ENCODE peak calls at places on chromosomes 2 and 18, in four cellular contexts. C, L, A and K are unnamed samples.

GRCh38 chr2:160299540-160299939 is 99.5 kb upstream of the ITGB6 start:
- ATAC-seq in L (no peak), C (no peak), A (no peak), K (no peak)

GRCh38 chr18:27685071-27685470 is 491.9 kb downstream of the CDH2 start:
- ATAC-seq in L (no peak), A (no peak), C (no peak), K (no peak)

GRCh38 chr2:141142025-141142424 is 988.8 kb downstream of the LRP1B start:
- ATAC-seq in A (no peak), L (no peak), C (no peak), K (no peak)

GRCh38 chr18:46755315-46756171 is 1.3 kb downstream of the ST8SIA5 start:
- ATAC-seq in A (no peak), C (no peak), L (no peak), K (no peak)

GRCh38 chr18:24763765-24764548 is 303.5 kb downstream of the HRH4 start:
- ATAC-seq in L (no peak), C (peak), A (no peak), K (no peak)

GRCh38 chr2:88500691-88501090 is 48.2 kb upstream of the FOXI3 start:
- ATAC-seq in C (no peak), A (no peak), L (no peak), K (no peak)

GRCh38 chr2:238974061-238974460 is 126.2 kb downstream of the TWIST2 start:
- ATAC-seq in A (no peak), C (no peak), L (no peak), K (no peak)

GRCh38 chr2:223909048-223909741 is 35.9 kb downstream of the WDFY1 start:
- ATAC-seq in L (no peak), C (no peak), A (no peak), K (no peak)

GRCh38 chr18:6859676-6860422 is 130.3 kb downstream of the ARHGAP28 start:
- ATAC-seq in L (no peak), A (no peak), C (no peak), K (no peak)

GRCh38 chr2:108293850-108294249 is 5.2 kb downstream of the SULT1C2 start:
- ATAC-seq in A (no peak), L (no peak), C (no peak), K (no peak)

GRCh38 chr2:38184964-38185603 is 109.1 kb upstream of the CYP1B1 start:
- ATAC-seq in C (peak), A (no peak), L (no peak), K (peak)

GRCh38 chr2:8212239-8212638 is 469.6 kb upstream of the ID2 start:
- ATAC-seq in L (peak), A (no peak), C (no peak), K (no peak)

GRCh38 chr2:55364189-55365055 is 55.2 kb downstream of the CCDC88A start:
- ATAC-seq in L (no peak), C (peak), A (no peak), K (peak)

GRCh38 chr2:55157474-55157884 is 74.6 kb downstream of the CLHC1 start:
- ATAC-seq in A (peak), C (peak), L (peak), K (no peak)

GRCh38 chr2:118264591-118264990 is 176.3 kb downstream of the INSIG2 start:
- ATAC-seq in C (no peak), A (no peak), L (no peak), K (no peak)

GRCh38 chr2:43348904-43349725 is 122.7 kb upstream of the ZFP36L2 start:
- ATAC-seq in L (no peak), C (peak), A (no peak), K (peak)

GRCh38 chr18:13813271-13813849 is 10.6 kb upstream of the MC5R start:
- ATAC-seq in A (peak), L (peak), C (peak), K (peak)

GRCh38 chr2:24886640-24887324 is 33.3 kb downstream of the ADCY3 start:
- ATAC-seq in A (no peak), C (peak), L (no peak), K (no peak)

GRCh38 chr2:120262150-120262549 is 9.5 kb downstream of the RALB start:
- ATAC-seq in A (peak), C (no peak), L (no peak), K (no peak)

GRCh38 chr2:15795426-15795825 is 144.9 kb upstream of the MYCN start:
- ATAC-seq in L (no peak), C (peak), A (no peak), K (peak)

GRCh38 chr2:166384774-166385173 is 9.0 kb upstream of the SCN9A start:
- ATAC-seq in L (peak), A (no peak), C (no peak), K (no peak)

GRCh38 chr2:12918138-12918840 is 201.6 kb downstream of the TRIB2 start:
- ATAC-seq in A (no peak), C (peak), L (no peak), K (peak)

GRCh38 chr2:223759569-223760430 is 77.6 kb downstream of the AP1S3 start:
- ATAC-seq in A (no peak), C (no peak), L (peak), K (no peak)

GRCh38 chr2:38074775-38075435 is 1.0 kb downstream of the CYP1B1 start:
- ATAC-seq in A (no peak), C (peak), L (no peak), K (no peak)

GRCh38 chr2:129334696-129335095 is 644.8 kb upstream of the RAB6C start:
- ATAC-seq in C (no peak), L (no peak), A (no peak), K (peak)

GRCh38 chr2:61750624-61751023 is 103.2 kb downstream of the FAM161A start:
- ATAC-seq in L (no peak), C (no peak), A (no peak), K (no peak)

DNA sequence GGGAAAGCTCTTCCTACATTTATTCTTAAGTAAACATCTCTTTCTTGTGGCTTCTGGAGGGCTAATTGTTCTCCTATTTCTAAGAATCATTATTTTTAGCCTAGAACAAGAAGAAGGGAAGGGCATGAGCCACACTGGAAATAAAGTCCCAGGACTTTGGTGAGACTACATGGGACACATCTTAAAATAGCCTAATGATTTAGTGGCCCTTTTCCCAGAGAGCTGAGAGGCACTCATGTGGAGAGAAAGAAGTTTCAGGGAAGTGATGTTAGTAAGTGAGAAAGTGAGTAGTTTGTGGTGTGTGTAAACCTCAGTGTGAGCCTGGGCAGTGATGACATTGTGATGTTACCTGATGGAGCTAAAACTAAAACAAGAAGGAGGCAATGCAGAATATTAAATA is 14.6 kb downstream of the ITGA4 start:
- ATAC-seq in A (no peak), C (no peak), L (no peak), K (no peak)
- TF ChIP-seq POLR2AphosphoS5 in A (no peak), C (no peak), L (no peak), K (no peak)

GRCh38 chr2:186485576-186485870 is 537 bp upstream of the ZC3H15 start:
- ATAC-seq in C (no peak), L (no peak), A (no peak), K (peak)

GRCh38 chr2:186486651-186487647 is 889 bp downstream of the ZC3H15 start:
- ATAC-seq in C (no peak), A (peak), L (no peak), K (no peak)

GRCh38 chr2:186484062-186484735 is 1.9 kb upstream of the ZC3H15 start:
- ATAC-seq in L (no peak), A (no peak), C (no peak), K (no peak)

GRCh38 chr2:186480991-186481390 is 5.1 kb upstream of the ZC3H15 start:
- ATAC-seq in C (no peak), L (no peak), A (no peak), K (no peak)

GRCh38 chr2:186485871-186486650 is at the start of gene ZC3H15:
- ATAC-seq in A (peak), L (peak), C (peak), K (peak)
- TF ChIP-seq POLR2A in A (peak), L (peak), C (peak), K (peak)

DNA sequence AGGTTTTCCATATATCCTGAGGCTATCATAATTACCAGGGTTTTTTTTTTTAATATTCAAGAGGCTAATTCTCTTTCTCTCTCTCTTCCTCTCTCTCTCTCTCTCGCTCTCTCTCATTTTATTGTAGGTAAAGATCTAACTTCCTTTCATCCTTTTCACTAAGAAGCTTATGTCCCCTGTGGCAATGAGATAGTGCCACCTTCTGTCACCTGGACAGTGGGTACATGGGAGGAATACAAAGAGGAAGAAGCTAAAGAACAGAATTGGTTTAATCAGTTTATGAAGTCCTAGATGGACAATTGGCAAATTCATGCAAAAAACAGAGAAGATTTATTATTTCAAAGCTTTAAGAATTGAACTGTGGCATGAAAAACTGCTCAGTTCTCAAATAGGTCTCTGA is 1582.3 kb upstream of the TMEFF2 start:
- ATAC-seq in C (no peak), A (no peak), L (no peak), K (no peak)
- TF ChIP-seq POLR2AphosphoS5 in C (no peak), A (no peak), L (no peak), K (no peak)

GRCh38 chr2:66539452-66539851 is 104.5 kb downstream of the MEIS1 start:
- ATAC-seq in L (no peak), C (no peak), A (no peak), K (peak)
- TF ChIP-seq POLR2A in L (no peak), C (no peak), A (no peak), K (no peak)

GRCh38 chr2:168277276-168277675 is 29.9 kb upstream of the STK39 start:
- ATAC-seq in A (no peak), L (no peak), C (no peak), K (no peak)

DNA sequence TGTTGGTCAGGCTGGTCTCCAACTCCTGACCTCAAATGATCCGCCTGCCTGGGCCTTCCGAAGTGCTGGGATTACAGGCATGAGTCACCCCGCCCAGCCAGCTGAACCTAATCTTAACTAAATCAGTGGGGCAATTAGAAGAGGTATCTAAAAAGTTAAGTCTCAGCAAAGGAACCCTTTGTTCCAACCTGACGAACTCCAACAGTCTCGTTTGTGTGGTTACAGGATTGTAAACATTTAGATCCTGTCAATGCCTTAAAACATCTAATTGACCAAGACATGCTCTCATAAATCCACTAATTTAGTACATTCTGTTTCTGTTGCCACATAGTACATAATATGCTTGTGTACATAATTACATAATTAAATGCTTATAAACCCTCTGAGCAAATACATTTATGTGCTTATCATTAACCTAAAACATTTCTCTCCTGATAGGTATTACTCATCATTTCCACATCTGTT is 31.1 kb upstream of the STK39 start:
- ATAC-seq in A (peak), L (peak), C (no peak), K (no peak)
- TF ChIP-seq POLR2AphosphoS5 in A (no peak), L (no peak), C (no peak), K (no peak)

GRCh38 chr18:48975221-48975816 is 24.6 kb upstream of the SMAD7 start:
- ATAC-seq in A (peak), L (no peak), C (peak), K (peak)
- TF ChIP-seq POLR2A in A (no peak), L (no peak), C (no peak), K (no peak)

DNA sequence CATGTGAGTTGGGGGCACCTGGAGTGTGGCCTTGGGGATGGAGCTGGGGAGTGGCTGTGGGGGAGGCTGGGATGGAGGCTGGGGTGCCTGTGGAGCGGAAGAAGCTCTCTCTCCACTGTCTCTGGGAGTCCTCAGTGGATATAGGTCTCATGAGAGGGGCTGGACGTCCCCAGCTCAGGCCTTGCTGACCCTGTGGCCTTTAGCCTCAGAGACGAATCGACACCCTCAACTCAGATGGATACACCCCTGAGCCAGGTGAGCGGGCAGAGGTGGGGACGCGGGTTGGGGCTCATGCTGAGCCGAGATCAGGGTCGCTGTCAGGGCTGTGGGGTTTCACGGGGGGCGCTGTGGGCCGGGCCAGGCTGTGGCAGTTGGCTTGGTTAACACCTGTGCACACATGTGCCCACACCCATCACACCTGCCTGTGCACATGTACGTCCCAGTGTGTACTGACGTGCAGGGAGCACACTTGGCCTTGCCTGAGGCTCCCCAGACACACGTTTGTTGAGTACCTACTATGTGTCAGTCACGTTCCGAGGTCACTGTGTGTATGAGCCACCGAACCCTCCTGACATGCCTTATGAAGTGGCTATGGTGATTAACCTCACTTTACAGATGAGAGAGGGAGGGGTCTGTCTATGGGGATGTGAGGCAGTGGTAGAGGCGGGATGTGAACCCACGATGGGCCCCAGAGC is 20.1 kb downstream of the ZAP70 start:
- ATAC-seq in L (no peak), C (no peak), A (no peak), K (no peak)
- TF ChIP-seq POLR2AphosphoS5 in L (no peak), C (no peak), A (no peak), K (no peak)

GRCh38 chr2:74461187-74462053 is 3.2 kb downstream of the WBP1 start:
- ATAC-seq in L (no peak), A (no peak), C (no peak), K (no peak)
- TF ChIP-seq POLR2A in L (no peak), A (peak), C (no peak), K (no peak)

DNA sequence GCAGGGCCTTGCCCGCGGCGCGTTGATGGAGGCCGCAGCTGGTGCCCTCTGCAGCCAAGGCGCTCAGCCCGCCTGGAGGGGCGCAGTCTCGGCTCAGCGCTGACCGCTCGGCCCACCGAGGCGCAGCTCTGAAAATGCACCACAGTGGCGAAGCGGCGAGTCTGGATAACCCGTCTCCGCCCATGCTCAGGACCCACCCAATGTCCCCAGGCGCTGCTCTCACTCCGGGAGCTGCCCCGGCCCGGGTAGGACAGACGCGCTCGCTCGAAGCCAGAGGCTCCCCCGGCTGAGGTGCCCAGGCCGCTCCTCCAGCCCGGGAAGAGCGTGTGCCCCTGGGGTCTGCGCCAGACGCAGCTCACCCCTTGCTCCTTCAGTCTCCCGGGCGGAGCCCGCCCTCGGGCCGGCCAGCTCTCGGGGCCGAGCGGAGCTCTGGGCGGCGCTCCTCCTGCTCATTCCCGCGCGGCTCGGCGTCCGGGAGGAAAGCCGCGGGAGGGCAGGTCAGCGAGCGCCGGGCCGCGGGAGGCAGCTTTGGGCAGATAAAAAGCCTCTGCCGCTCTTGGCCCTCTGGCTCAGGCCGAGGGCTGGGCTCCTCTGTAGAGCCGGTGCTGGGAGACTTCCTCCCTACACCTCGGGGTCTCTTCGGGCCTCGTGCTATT is 1.6 kb upstream of the TBR1 start:
- ATAC-seq in C (peak), L (peak), A (peak), K (peak)
- TF ChIP-seq POLR2AphosphoS5 in C (no peak), L (no peak), A (no peak), K (no peak)